ENCODE peak calls at places on chromosomes 12 and 14, in eight cellular contexts. S is ovary, J is astrocyte of the cerebellum, Y is psoas muscle, R is Calu3, T is A549, M is neuronal stem cell, F is WTC11. K is an unnamed sample.

GRCh38 chr14:88502740-88503139 is 52.1 kb downstream of the PTPN21 start:
- DNase-seq in F (no peak), Y (no peak), S (no peak), R (no peak), T (no peak), M (no peak), J (no peak), K (no peak)

GRCh38 chr12:9636150-9636549 is 28.4 kb upstream of the KLRB1 start:
- DNase-seq in Y (no peak), T (no peak), S (no peak), J (no peak), M (no peak), F (no peak), R (no peak), K (no peak)

GRCh38 chr12:48980389-48980952 is 2.3 kb downstream of the WNT1 start:
- DNase-seq in M (no peak), T (no peak), J (no peak), Y (no peak), R (no peak), F (peak), S (no peak), K (peak)

GRCh38 chr12:47721431-47721973 is 3.8 kb downstream of the ENDOU start:
- DNase-seq in J (no peak), R (no peak), T (no peak), Y (no peak), M (no peak), F (no peak), S (no peak), K (no peak)

GRCh38 chr14:104383931-104384775 is 195.4 kb upstream of the C14orf180 start:
- DNase-seq in F (no peak), T (no peak), M (peak), J (no peak), S (peak), R (no peak), Y (no peak), K (peak)

GRCh38 chr12:47147749-47148148 is 68.0 kb upstream of the AMIGO2 start:
- DNase-seq in T (no peak), F (no peak), J (no peak), M (no peak), R (no peak), S (no peak), Y (no peak), K (no peak)

GRCh38 chr12:57112492-57113294 is 1.5 kb upstream of the STAT6 start:
- DNase-seq in S (no peak), R (no peak), T (no peak), M (no peak), Y (no peak), F (no peak), J (no peak), K (no peak)

GRCh38 chr14:75689012-75689411 is 28.0 kb downstream of the TTLL5 start:
- DNase-seq in Y (peak), J (no peak), M (no peak), R (no peak), S (no peak), F (no peak), T (no peak), K (peak)

GRCh38 chr12:56387152-56387551 is 24.5 kb upstream of the APOF start:
- DNase-seq in Y (no peak), J (no peak), S (no peak), T (no peak), F (no peak), M (no peak), R (no peak), K (no peak)

GRCh38 chr12:56773113-56773512 is 10.0 kb downstream of the HSD17B6 start:
- DNase-seq in S (no peak), M (no peak), J (no peak), T (no peak), F (no peak), R (no peak), Y (no peak), K (no peak)

GRCh38 chr12:118575730-118576129 is 199.4 kb downstream of the SUDS3 start:
- DNase-seq in S (no peak), J (no peak), R (no peak), M (no peak), Y (no peak), T (no peak), F (no peak), K (no peak)

GRCh38 chr14:79017561-79017960 is 847.4 kb downstream of the NRXN3 start:
- DNase-seq in J (no peak), R (no peak), T (no peak), F (no peak), M (no peak), Y (no peak), S (no peak), K (no peak)

GRCh38 chr14:104856157-104856868 is 8.8 kb upstream of the CEP170B start:
- DNase-seq in R (no peak), S (peak), F (no peak), Y (no peak), T (no peak), M (no peak), J (no peak), K (no peak)

GRCh38 chr12:88432536-88433462 is 147.5 kb downstream of the KITLG start:
- DNase-seq in Y (no peak), S (peak), T (no peak), M (no peak), J (no peak), R (no peak), F (no peak), K (no peak)

GRCh38 chr12:54294152-54294913 is 6.5 kb downstream of the NFE2 start:
- DNase-seq in R (peak), Y (peak), F (peak), J (no peak), T (peak), M (peak), S (no peak), K (peak)